ENCODE peak calls at places on chromosome 9, in ten cellular contexts. One of them, this sample, is unnamed.

GRCh38 chr9:124436320-124436719 is 13.9 kb upstream of the ADGRD2 start:
- DNase-seq in brain microvascular endothelial cell: no peak
- DNase-seq in sciatic nerve: no peak
- DNase-seq in mesothelial cell of epicardium: no peak
- DNase-seq in WTC11: no peak
- DNase-seq in Kasumi-1: no peak
- DNase-seq in iPS-NIHi11: no peak
- DNase-seq in NB4: no peak
- DNase-seq in NCI-H1092: no peak
- DNase-seq in HEK293T: no peak
- DNase-seq in this sample: no peak

GRCh38 chr9:113594484-113595299 is 131.2 kb downstream of the RGS3 start:
- DNase-seq in NCI-H1092: no peak
- DNase-seq in Kasumi-1: no peak
- DNase-seq in sciatic nerve: no peak
- DNase-seq in iPS-NIHi11: no peak
- DNase-seq in mesothelial cell of epicardium: no peak
- DNase-seq in brain microvascular endothelial cell: no peak
- DNase-seq in NB4: no peak
- DNase-seq in HEK293T: no peak
- DNase-seq in WTC11: no peak
- DNase-seq in this sample: no peak

GRCh38 chr9:107350443-107350842 is 67.4 kb downstream of the RAD23B start:
- DNase-seq in HEK293T: no peak
- DNase-seq in WTC11: no peak
- DNase-seq in iPS-NIHi11: no peak
- DNase-seq in NB4: no peak
- DNase-seq in NCI-H1092: no peak
- DNase-seq in sciatic nerve: no peak
- DNase-seq in brain microvascular endothelial cell: no peak
- DNase-seq in mesothelial cell of epicardium: no peak
- DNase-seq in Kasumi-1: no peak
- DNase-seq in this sample: no peak

GRCh38 chr9:3014164-3014563 is 170.3 kb upstream of the PUM3 start:
- DNase-seq in brain microvascular endothelial cell: no peak
- DNase-seq in NCI-H1092: no peak
- DNase-seq in iPS-NIHi11: no peak
- DNase-seq in NB4: no peak
- DNase-seq in sciatic nerve: no peak
- DNase-seq in WTC11: no peak
- DNase-seq in mesothelial cell of epicardium: no peak
- DNase-seq in Kasumi-1: no peak
- DNase-seq in HEK293T: no peak
- DNase-seq in this sample: no peak

GRCh38 chr9:35367451-35367850 is 122.5 kb upstream of the RUSC2 start:
- DNase-seq in HEK293T: no peak
- DNase-seq in NCI-H1092: no peak
- DNase-seq in brain microvascular endothelial cell: peak; percentile 88
- DNase-seq in mesothelial cell of epicardium: no peak
- DNase-seq in WTC11: no peak
- DNase-seq in iPS-NIHi11: peak; percentile 38
- DNase-seq in NB4: no peak
- DNase-seq in sciatic nerve: no peak
- DNase-seq in Kasumi-1: no peak
- DNase-seq in this sample: peak; percentile 87

GRCh38 chr9:90836396-90837080 is 34.9 kb downstream of the SYK start:
- DNase-seq in WTC11: no peak
- DNase-seq in Kasumi-1: no peak
- DNase-seq in NB4: no peak
- DNase-seq in NCI-H1092: no peak
- DNase-seq in sciatic nerve: no peak
- DNase-seq in brain microvascular endothelial cell: no peak
- DNase-seq in HEK293T: no peak
- DNase-seq in mesothelial cell of epicardium: no peak
- DNase-seq in iPS-NIHi11: no peak
- DNase-seq in this sample: no peak

GRCh38 chr9:12923472-12924009 is 148.7 kb downstream of the LURAP1L start:
- DNase-seq in sciatic nerve: no peak
- DNase-seq in brain microvascular endothelial cell: peak; percentile 93
- DNase-seq in Kasumi-1: no peak
- DNase-seq in NCI-H1092: no peak
- DNase-seq in mesothelial cell of epicardium: no peak
- DNase-seq in NB4: no peak
- DNase-seq in WTC11: no peak
- DNase-seq in HEK293T: no peak
- DNase-seq in iPS-NIHi11: no peak
- DNase-seq in this sample: peak; percentile 29

GRCh38 chr9:93900436-93900819 is 54.7 kb downstream of the BARX1 start:
- DNase-seq in NB4: no peak
- DNase-seq in Kasumi-1: no peak
- DNase-seq in sciatic nerve: peak; percentile 26
- DNase-seq in mesothelial cell of epicardium: no peak
- DNase-seq in HEK293T: no peak
- DNase-seq in WTC11: peak; percentile 1
- DNase-seq in NCI-H1092: no peak
- DNase-seq in iPS-NIHi11: no peak
- DNase-seq in brain microvascular endothelial cell: no peak
- DNase-seq in this sample: no peak

GRCh38 chr9:87464110-87464991 is 33.3 kb upstream of the DAPK1 start:
- DNase-seq in HEK293T: no peak
- DNase-seq in iPS-NIHi11: no peak
- DNase-seq in sciatic nerve: no peak
- DNase-seq in NCI-H1092: no peak
- DNase-seq in mesothelial cell of epicardium: no peak
- DNase-seq in NB4: no peak
- DNase-seq in brain microvascular endothelial cell: no peak
- DNase-seq in Kasumi-1: no peak
- DNase-seq in WTC11: no peak
- DNase-seq in this sample: no peak

GRCh38 chr9:126440042-126440441 is 113.4 kb downstream of the MVB12B start:
- DNase-seq in HEK293T: no peak
- DNase-seq in iPS-NIHi11: no peak
- DNase-seq in Kasumi-1: no peak
- DNase-seq in NCI-H1092: no peak
- DNase-seq in mesothelial cell of epicardium: no peak
- DNase-seq in NB4: no peak
- DNase-seq in brain microvascular endothelial cell: no peak
- DNase-seq in WTC11: no peak
- DNase-seq in sciatic nerve: peak; percentile 34
- DNase-seq in this sample: no peak

GRCh38 chr9:27665121-27665520 is 91.8 kb upstream of the C9orf72 start:
- DNase-seq in NCI-H1092: no peak
- DNase-seq in NB4: no peak
- DNase-seq in HEK293T: no peak
- DNase-seq in mesothelial cell of epicardium: no peak
- DNase-seq in Kasumi-1: no peak
- DNase-seq in brain microvascular endothelial cell: no peak
- DNase-seq in WTC11: no peak
- DNase-seq in sciatic nerve: no peak
- DNase-seq in iPS-NIHi11: no peak
- DNase-seq in this sample: no peak

GRCh38 chr9:7454490-7455110 is 345.0 kb downstream of the DMAC1 start:
- DNase-seq in brain microvascular endothelial cell: no peak
- DNase-seq in NCI-H1092: no peak
- DNase-seq in sciatic nerve: no peak
- DNase-seq in mesothelial cell of epicardium: no peak
- DNase-seq in WTC11: no peak
- DNase-seq in iPS-NIHi11: no peak
- DNase-seq in NB4: no peak
- DNase-seq in HEK293T: no peak
- DNase-seq in Kasumi-1: no peak
- DNase-seq in this sample: no peak

GRCh38 chr9:129773262-129774048 is 20.6 kb upstream of the PTGES start:
- DNase-seq in mesothelial cell of epicardium: no peak
- DNase-seq in WTC11: no peak
- DNase-seq in HEK293T: no peak
- DNase-seq in sciatic nerve: peak; percentile 72
- DNase-seq in NB4: peak; percentile 92
- DNase-seq in NCI-H1092: no peak
- DNase-seq in iPS-NIHi11: no peak
- DNase-seq in Kasumi-1: no peak
- DNase-seq in brain microvascular endothelial cell: peak; percentile 54
- DNase-seq in this sample: peak; percentile 65

GRCh38 chr9:36772449-36773370 is 200.0 kb downstream of the MELK start:
- DNase-seq in NB4: peak; percentile 32
- DNase-seq in sciatic nerve: no peak
- DNase-seq in brain microvascular endothelial cell: peak; percentile 20
- DNase-seq in HEK293T: no peak
- DNase-seq in WTC11: no peak
- DNase-seq in Kasumi-1: peak; percentile 16
- DNase-seq in NCI-H1092: no peak
- DNase-seq in iPS-NIHi11: peak; percentile 25
- DNase-seq in mesothelial cell of epicardium: no peak
- DNase-seq in this sample: no peak

GRCh38 chr9:97740848-97741821 is 44.0 kb upstream of the XPA start:
- DNase-seq in sciatic nerve: peak; percentile 64
- DNase-seq in Kasumi-1: no peak
- DNase-seq in iPS-NIHi11: peak; percentile 89
- DNase-seq in WTC11: peak; percentile 84
- DNase-seq in HEK293T: peak; percentile 28
- DNase-seq in mesothelial cell of epicardium: peak; percentile 83
- DNase-seq in NCI-H1092: peak; percentile 47
- DNase-seq in brain microvascular endothelial cell: peak; percentile 42
- DNase-seq in NB4: peak; percentile 68
- DNase-seq in this sample: no peak

GRCh38 chr9:94869415-94869838 is 142.9 kb downstream of the AOPEP start:
- DNase-seq in sciatic nerve: no peak
- DNase-seq in NB4: no peak
- DNase-seq in mesothelial cell of epicardium: no peak
- DNase-seq in Kasumi-1: no peak
- DNase-seq in NCI-H1092: no peak
- DNase-seq in WTC11: no peak
- DNase-seq in HEK293T: no peak
- DNase-seq in iPS-NIHi11: no peak
- DNase-seq in brain microvascular endothelial cell: peak; percentile 72
- DNase-seq in this sample: peak; percentile 17

GRCh38 chr9:42396318-42396717 is 212.9 kb downstream of the SPATA31A6 start:
- DNase-seq in mesothelial cell of epicardium: no peak
- DNase-seq in NCI-H1092: no peak
- DNase-seq in Kasumi-1: no peak
- DNase-seq in iPS-NIHi11: no peak
- DNase-seq in WTC11: no peak
- DNase-seq in sciatic nerve: no peak
- DNase-seq in HEK293T: no peak
- DNase-seq in brain microvascular endothelial cell: no peak
- DNase-seq in NB4: no peak
- DNase-seq in this sample: no peak

GRCh38 chr9:2337602-2338001 is 284.0 kb upstream of the VLDLR start:
- DNase-seq in NB4: no peak
- DNase-seq in HEK293T: no peak
- DNase-seq in WTC11: no peak
- DNase-seq in Kasumi-1: no peak
- DNase-seq in mesothelial cell of epicardium: no peak
- DNase-seq in iPS-NIHi11: no peak
- DNase-seq in NCI-H1092: no peak
- DNase-seq in brain microvascular endothelial cell: no peak
- DNase-seq in sciatic nerve: no peak
- DNase-seq in this sample: no peak

GRCh38 chr9:80074439-80074838 is 502.7 kb downstream of the TLE4 start:
- DNase-seq in brain microvascular endothelial cell: no peak
- DNase-seq in Kasumi-1: no peak
- DNase-seq in iPS-NIHi11: no peak
- DNase-seq in HEK293T: no peak
- DNase-seq in WTC11: no peak
- DNase-seq in mesothelial cell of epicardium: no peak
- DNase-seq in sciatic nerve: no peak
- DNase-seq in NCI-H1092: no peak
- DNase-seq in NB4: no peak
- DNase-seq in this sample: no peak

This sample was measured in HT1080.